ENCODE peak calls at places on chromosomes 4 and X, in nine cellular contexts. M is HCT116, F is breast epithelium, E is suprapubic skin, K is endothelial cell of umbilical vein, C is sigmoid colon, I is transverse colon, Z is HepG2, A is spleen. X is an unnamed sample.
A peak's percentile ranks its signal among the peaks of the same experiment; 100 is the strongest.

GRCh38 chr4:185928761-185929455 is 116.9 kb upstream of the SORBS2 start:
- DNase-seq in A (no peak), Z (no peak), I (no peak), E (no peak), F (no peak), K (no peak), C (no peak), M (no peak), X (no peak)

GRCh38 chr4:85784348-85784747 is 309.4 kb downstream of the ARHGAP24 start:
- DNase-seq in K (peak; percentile 61), A (no peak), E (no peak), F (no peak), I (no peak), C (no peak), M (no peak), Z (no peak), X (no peak)

GRCh38 chrX:149040873-149041535 is 464.1 kb downstream of the IDS start:
- DNase-seq in F (no peak), Z (no peak), I (no peak), K (no peak), C (no peak), E (no peak), A (no peak), M (no peak), X (no peak)

GRCh38 chr4:67051000-67051789 is 494.1 kb downstream of the CENPC start:
- DNase-seq in C (no peak), E (no peak), Z (no peak), M (no peak), I (no peak), A (no peak), F (no peak), K (no peak), X (no peak)

GRCh38 chr4:182922551-182923284 is 5.5 kb upstream of the DCTD start:
- DNase-seq in K (no peak), Z (no peak), M (no peak), F (no peak), A (no peak), E (no peak), C (no peak), I (no peak), X (no peak)

GRCh38 chr4:188779586-188779985 is 640.3 kb downstream of the TRIML1 start:
- DNase-seq in I (no peak), C (no peak), Z (no peak), K (no peak), E (no peak), F (no peak), A (no peak), M (no peak), X (no peak)

GRCh38 chr4:17817027-17817426 is 6.2 kb downstream of the NCAPG start:
- DNase-seq in K (peak; percentile 75), Z (peak; percentile 29), C (no peak), A (no peak), E (no peak), I (no peak), F (no peak), M (peak; percentile 10), X (no peak)

GRCh38 chrX:131677655-131678628 is 134.1 kb downstream of the OR13H1 start:
- DNase-seq in A (peak; percentile 79), F (no peak), E (no peak), K (peak; percentile 1), C (no peak), M (peak; percentile 18), I (peak; percentile 31), Z (peak; percentile 18), X (peak; percentile 47)

GRCh38 chr4:172628263-172628662 is 540.3 kb upstream of the GALNT7 start:
- DNase-seq in A (no peak), K (no peak), E (no peak), Z (no peak), F (no peak), C (no peak), M (no peak), I (no peak), X (no peak)

GRCh38 chr4:1216869-1217294 is 32.0 kb downstream of the CTBP1 start:
- DNase-seq in F (no peak), A (peak; percentile 94), K (no peak), E (peak; percentile 71), Z (no peak), I (peak; percentile 63), M (no peak), C (no peak), X (peak; percentile 48)

GRCh38 chr4:47486306-47486705 is 1.2 kb downstream of the ATP10D start:
- DNase-seq in Z (no peak), C (no peak), I (no peak), K (peak; percentile 51), A (no peak), E (no peak), F (no peak), M (no peak), X (no peak)

GRCh38 chr4:42625366-42625765 is 31.5 kb downstream of the ATP8A1 start:
- DNase-seq in Z (no peak), A (no peak), K (no peak), E (no peak), I (no peak), F (no peak), M (no peak), C (no peak), X (no peak)

GRCh38 chr4:2042207-2042946 is 16.8 kb upstream of the NAT8L start:
- DNase-seq in I (peak; percentile 41), Z (no peak), K (no peak), M (no peak), A (peak; percentile 87), F (no peak), C (no peak), E (peak; percentile 52), X (peak; percentile 49)

GRCh38 chrX:99242001-99242400 is 1168.1 kb downstream of the PCDH19 start:
- DNase-seq in Z (no peak), F (no peak), I (no peak), M (no peak), E (no peak), C (no peak), K (no peak), A (peak; percentile 47), X (no peak)

GRCh38 chrX:116379854-116380253 is 56.6 kb upstream of the SLC6A14 start:
- DNase-seq in A (no peak), F (no peak), I (no peak), E (no peak), K (peak; percentile 0), M (no peak), Z (no peak), C (no peak), X (no peak)

GRCh38 chrX:3743821-3744439 is 30.5 kb upstream of the PRKX start:
- DNase-seq in E (no peak), M (no peak), A (no peak), Z (no peak), C (no peak), F (no peak), I (peak; percentile 9), K (no peak), X (no peak)

GRCh38 chrX:39848243-39848642 is 249.5 kb downstream of the BCOR start:
- DNase-seq in K (peak; percentile 26), M (no peak), E (no peak), I (no peak), C (no peak), F (no peak), Z (no peak), A (no peak), X (no peak)

GRCh38 chrX:152913915-152914314 is 16.0 kb downstream of the ZNF185 start:
- DNase-seq in C (no peak), A (no peak), F (no peak), M (no peak), E (no peak), I (no peak), K (no peak), Z (no peak), X (no peak)
- H3K4me1 ChIP-seq in C (no peaks in the 10 kb centered on the region), A (no peaks in the 10 kb centered on the region), F (no peaks in the 10 kb centered on the region), M (peaks cover 10% of the 10 kb centered on the region), E (no peaks in the 10 kb centered on the region), I (no peaks in the 10 kb centered on the region), K (no peaks in the 10 kb centered on the region), Z (peaks cover 11% of the 10 kb centered on the region), X (peaks cover 4% of the 10 kb centered on the region)

GRCh38 chrX:123962794-123963373 is 1.4 kb downstream of the STAG2 start:
- DNase-seq in E (peak; percentile 93), A (peak; percentile 92), K (peak; percentile 93), F (peak; percentile 86), Z (peak; percentile 88), M (peak; percentile 75), C (peak; percentile 97), I (peak; percentile 89), X (peak; percentile 88)
- TF ChIP-seq POLR2A in E (peak; percentile 69), A (peak; percentile 76), K (no peak), F (peak; percentile 47), Z (peak; percentile 22), M (no peak), C (peak; percentile 76), I (peak; percentile 85), X (no peak)

GRCh38 chr4:6885953-6886557 is 23.6 kb upstream of the TBC1D14 start:
- DNase-seq in Z (no peak), C (peak; percentile 82), M (no peak), A (peak; percentile 89), E (no peak), F (no peak), I (no peak), K (peak; percentile 15), X (peak; percentile 49)
- TF ChIP-seq POLR2AphosphoS5 in Z (no peak), C (no peak), M (no peak), A (peak; percentile 79), E (no peak), F (no peak), I (no peak), K (no peak), X (peak; percentile 17)

DNA sequence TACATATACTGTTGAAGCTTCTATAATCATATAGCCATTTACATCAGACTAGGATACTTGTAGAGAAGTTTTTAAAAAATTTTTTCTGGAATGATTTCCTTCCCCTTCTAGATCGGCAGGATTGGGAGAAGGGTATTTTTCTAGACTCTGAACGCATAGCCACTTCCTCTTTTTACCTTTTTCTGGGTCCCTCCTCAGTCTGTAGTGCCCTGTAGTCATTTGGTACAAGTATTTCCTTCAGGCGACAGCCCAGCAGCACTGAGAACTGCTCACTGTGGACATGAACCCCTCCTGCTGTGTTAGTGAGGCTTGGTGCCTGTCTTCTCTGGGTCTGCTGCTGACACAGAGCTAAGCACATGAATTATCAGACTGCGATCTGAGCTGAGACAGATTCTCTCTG is 255.4 kb downstream of the ARHGAP10 start:
- DNase-seq in I (no peak), C (no peak), E (no peak), A (no peak), M (no peak), F (no peak), Z (no peak), K (no peak), X (no peak)
- H3K4me1 ChIP-seq in I (no peaks in the 10 kb centered on the region), C (peaks cover 47% of the 10 kb centered on the region), E (no peaks in the 10 kb centered on the region), A (no peaks in the 10 kb centered on the region), M (no peaks in the 10 kb centered on the region), F (no peaks in the 10 kb centered on the region), Z (no peaks in the 10 kb centered on the region), K (no peaks in the 10 kb centered on the region), X (peaks cover 28% of the 10 kb centered on the region)

X was measured in stomach.